ENCODE peak calls at places on chromosome 12, in six cellular contexts. O is hypothalamus, N is KG1, V is Karpas-422, E is dermis blood vessel endothelial cell, D is fibroblast of lung. C is an unnamed sample.
A peak's percentile ranks its signal among the peaks of the same experiment; 100 is the strongest.

GRCh38 chr12:52029686-52030085 is 21.6 kb upstream of the NR4A1 start:
- DNase-seq in O (peak; percentile 19), N (no peak), V (peak; percentile 83), E (no peak), D (no peak), C (peak; percentile 92)

GRCh38 chr12:67434653-67435375 is 165.7 kb downstream of the CAND1 start:
- DNase-seq in O (no peak), N (no peak), V (no peak), E (no peak), D (peak; percentile 96), C (peak; percentile 33)

GRCh38 chr12:25254271-25254880 is 3.6 kb upstream of the KRAS start:
- DNase-seq in O (no peak), N (no peak), V (no peak), E (no peak), D (no peak), C (no peak)

GRCh38 chr12:81231574-81232368 is 153.9 kb downstream of the ACSS3 start:
- DNase-seq in O (no peak), N (no peak), V (no peak), E (no peak), D (no peak), C (no peak)

GRCh38 chr12:23906329-23906728 is 43.1 kb downstream of the SOX5 start:
- DNase-seq in O (no peak), N (no peak), V (no peak), E (no peak), D (peak; percentile 6), C (no peak)

GRCh38 chr12:71085575-71085974 is 72.2 kb downstream of the TSPAN8 start:
- DNase-seq in O (no peak), N (no peak), V (no peak), E (no peak), D (peak; percentile 61), C (no peak)

GRCh38 chr12:108508243-108508642 is 6.8 kb upstream of the FICD start:
- DNase-seq in O (no peak), N (no peak), V (no peak), E (no peak), D (no peak), C (peak; percentile 35)

GRCh38 chr12:27652174-27652763 is 44.0 kb upstream of the REP15 start:
- DNase-seq in O (peak; percentile 38), N (no peak), V (peak; percentile 68), E (peak; percentile 94), D (peak; percentile 89), C (peak; percentile 36)

GRCh38 chr12:27595231-27595642 is 71.2 kb downstream of the PPFIBP1 start:
- DNase-seq in O (peak; percentile 7), N (no peak), V (no peak), E (peak; percentile 78), D (peak; percentile 95), C (no peak)

GRCh38 chr12:92431146-92431545 is 271.6 kb upstream of the PLEKHG7 start:
- DNase-seq in O (no peak), N (no peak), V (peak; percentile 31), E (no peak), D (no peak), C (no peak)

GRCh38 chr12:123089631-123090353 is 61.1 kb downstream of the PITPNM2 start:
- DNase-seq in O (no peak), N (peak; percentile 24), V (no peak), E (peak; percentile 87), D (peak; percentile 96), C (peak; percentile 86)

GRCh38 chr12:24045816-24046257 is 96.4 kb upstream of the SOX5 start:
- DNase-seq in O (no peak), N (no peak), V (no peak), E (peak; percentile 60), D (peak; percentile 69), C (no peak)

GRCh38 chr12:89960011-89960507 is 251.4 kb upstream of the ATP2B1 start:
- DNase-seq in O (no peak), N (no peak), V (no peak), E (peak; percentile 23), D (no peak), C (no peak)

GRCh38 chr12:31506907-31507306 is 84.0 kb downstream of the DENND5B start:
- DNase-seq in O (no peak), N (no peak), V (no peak), E (peak; percentile 91), D (no peak), C (no peak)

GRCh38 chr12:46459881-46460545 is 87.4 kb upstream of the SLC38A2 start:
- DNase-seq in O (no peak), N (peak; percentile 45), V (no peak), E (no peak), D (no peak), C (no peak)

GRCh38 chr12:101829639-101830390 is 944 bp downstream of the GNPTAB start:
- DNase-seq in O (no peak), N (peak; percentile 30), V (no peak), E (no peak), D (no peak), C (no peak)

GRCh38 chr12:52763991-52764390 is 13.2 kb downstream of the KRT76 start:
- DNase-seq in O (no peak), N (no peak), V (no peak), E (no peak), D (no peak), C (no peak)

GRCh38 chr12:102955926-102956737 is 1.3 kb upstream of the ASCL1 start:
- DNase-seq in O (peak; percentile 42), N (no peak), V (no peak), E (no peak), D (no peak), C (no peak)

GRCh38 chr12:131642771-131643170 is 68.1 kb upstream of the SFSWAP start:
- DNase-seq in O (no peak), N (no peak), V (no peak), E (no peak), D (no peak), C (no peak)

GRCh38 chr12:106759526-106760183 is 14.8 kb upstream of the RIC8B start:
- DNase-seq in O (no peak), N (no peak), V (no peak), E (no peak), D (no peak), C (no peak)

GRCh38 chr12:7934153-7934552 is 1.8 kb downstream of the SLC2A3 start:
- DNase-seq in O (no peak), N (no peak), V (no peak), E (peak; percentile 22), D (no peak), C (no peak)

GRCh38 chr12:7439579-7440505 is 4.1 kb downstream of the CD163L1 start:
- DNase-seq in O (no peak), N (no peak), V (no peak), E (peak; percentile 72), D (peak; percentile 56), C (no peak)

GRCh38 chr12:8033153-8034044 is 883 bp downstream of the FOXJ2 start:
- DNase-seq in O (no peak), N (no peak), V (peak; percentile 68), E (peak; percentile 51), D (peak; percentile 38), C (peak; percentile 62)

GRCh38 chr12:121288158-121288848 is 8.2 kb downstream of the CAMKK2 start:
- DNase-seq in O (no peak), N (no peak), V (no peak), E (no peak), D (no peak), C (no peak)

GRCh38 chr12:51949342-51950030 is 2.0 kb upstream of the ACVR1B start:
- DNase-seq in O (no peak), N (no peak), V (no peak), E (no peak), D (no peak), C (no peak)

GRCh38 chr12:50375802-50376201 is 20.6 kb downstream of the FAM186A start:
- DNase-seq in O (no peak), N (no peak), V (no peak), E (no peak), D (no peak), C (no peak)

GRCh38 chr12:49909826-49910225 is 6.1 kb upstream of the FAIM2 start:
- DNase-seq in O (no peak), N (no peak), V (no peak), E (peak; percentile 58), D (peak; percentile 55), C (no peak)

GRCh38 chr12:93243689-93244513 is 133.8 kb upstream of the NUDT4 start:
- DNase-seq in O (no peak), N (peak; percentile 60), V (no peak), E (peak; percentile 33), D (peak; percentile 90), C (no peak)

GRCh38 chr12:122789637-122790036 is 15.3 kb downstream of the CCDC62 start:
- DNase-seq in O (no peak), N (no peak), V (no peak), E (no peak), D (no peak), C (no peak)

GRCh38 chr12:9049520-9050133 is 60.3 kb downstream of the KLRG1 start:
- DNase-seq in O (no peak), N (peak; percentile 16), V (peak; percentile 76), E (peak; percentile 73), D (peak; percentile 74), C (peak; percentile 15)